ENCODE peak calls at places on chromosome 20, in five cellular contexts. X, W, N, J and M are unnamed samples.

GRCh38 chr20:42125426-42125825 is 507.2 kb upstream of the CHD6 start:
- DNase-seq in X (no peak), N (no peak), J (no peak), W (no peak), M (no peak)

GRCh38 chr20:19757487-19757972 is 528 bp upstream of the RIN2 start:
- DNase-seq in J (peak; percentile 79), W (peak; percentile 88), X (peak; percentile 87), N (peak; percentile 31), M (peak; percentile 69)

GRCh38 chr20:38873050-38873581 is 53.1 kb upstream of the FAM83D start:
- DNase-seq in J (no peak), N (no peak), W (no peak), X (no peak), M (no peak)

GRCh38 chr20:49750611-49751396 is 37.1 kb upstream of the B4GALT5 start:
- DNase-seq in N (no peak), W (peak; percentile 24), X (no peak), J (no peak), M (no peak)

GRCh38 chr20:10789386-10789785 is 115.6 kb upstream of the JAG1 start:
- DNase-seq in N (no peak), X (no peak), J (no peak), W (no peak), M (no peak)

GRCh38 chr20:56483970-56484369 is 15.5 kb downstream of the RTF2 start:
- DNase-seq in J (no peak), W (no peak), X (no peak), N (no peak), M (no peak)

GRCh38 chr20:53866787-53867740 is 203.3 kb downstream of the BCAS1 start:
- DNase-seq in N (no peak), J (peak; percentile 57), W (no peak), X (no peak), M (no peak)

GRCh38 chr20:24634855-24635254 is 165.4 kb downstream of the SYNDIG1 start:
- DNase-seq in X (peak; percentile 30), N (peak; percentile 66), J (peak; percentile 83), W (no peak), M (peak; percentile 84)

GRCh38 chr20:8895472-8895871 is 173.4 kb upstream of the PLCB4 start:
- DNase-seq in J (no peak), W (no peak), X (no peak), N (no peak), M (no peak)

GRCh38 chr20:10219452-10219791 is 792 bp downstream of the SNAP25 start:
- DNase-seq in W (peak; percentile 63), J (peak; percentile 70), N (peak; percentile 49), X (peak; percentile 72), M (peak; percentile 55)

GRCh38 chr20:31670371-31671228 is 32.9 kb downstream of the COX4I2 start:
- DNase-seq in N (no peak), J (peak; percentile 85), W (peak; percentile 85), X (peak; percentile 57), M (no peak)

DNA sequence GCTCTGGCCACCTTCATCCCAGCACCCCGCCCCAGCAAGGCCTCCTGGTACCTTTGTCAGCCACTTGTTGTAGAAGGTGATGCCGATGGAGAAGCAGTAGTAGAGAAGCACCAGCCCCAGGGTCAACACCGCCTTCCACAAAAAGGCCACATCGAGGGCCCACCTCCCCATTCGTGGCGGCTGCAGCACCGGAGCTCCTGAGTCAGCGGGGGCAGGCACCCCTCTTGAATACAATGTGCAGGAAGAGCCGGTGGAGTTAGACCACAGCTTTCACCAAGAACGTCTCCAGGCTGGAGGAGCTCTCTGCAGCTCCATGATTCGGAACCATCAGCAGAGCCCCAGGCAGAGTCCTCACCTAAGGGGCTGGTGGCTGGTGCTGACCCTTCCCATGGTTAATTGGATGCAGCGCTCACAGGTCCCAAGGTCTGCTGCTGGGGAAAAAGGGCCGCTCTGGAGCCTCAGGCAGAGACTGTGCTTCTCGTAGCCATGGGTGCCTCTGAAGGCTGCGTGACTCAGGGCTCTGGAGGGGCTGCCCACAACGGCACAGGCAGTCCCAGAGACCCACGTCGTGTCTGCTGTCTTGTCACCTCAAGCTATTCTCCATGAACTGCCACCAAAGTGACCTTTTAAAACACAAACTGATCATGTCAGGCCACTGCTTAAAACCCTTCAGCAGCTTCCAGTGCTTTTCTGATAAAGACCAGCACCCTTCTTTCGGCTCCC is 47.9 kb downstream of the ELMO2 start:
- DNase-seq in X (no peak), W (no peak), J (no peak), N (no peak), M (no peak)
- H3K4me3 ChIP-seq in X (no peak overlapping the region), W (no peak overlapping the region), J (no peak overlapping the region), N (no peak overlapping the region), M (no peak overlapping the region)

GRCh38 chr20:35741892-35742740 is at the start of gene RBM39:
- DNase-seq in N (peak; percentile 100), J (peak; percentile 100), X (peak; percentile 100), W (peak; percentile 100), M (peak; percentile 100)
- TF ChIP-seq CTCF in N (peak; percentile 56), J (peak; percentile 40), X (peak; percentile 62), W (peak; percentile 38), M (peak; percentile 48)

GRCh38 chr20:37520417-37520751 is 666 bp upstream of the NNAT start:
- DNase-seq in J (no peak), X (no peak), N (no peak), W (no peak), M (no peak)

GRCh38 chr20:37518059-37518458 is 3.0 kb upstream of the NNAT start:
- DNase-seq in J (no peak), W (no peak), N (no peak), X (no peak), M (no peak)

GRCh38 chr20:37521091-37521771 is at the start of gene NNAT:
- DNase-seq in W (no peak), X (no peak), J (no peak), N (no peak), M (no peak)

GRCh38 chr20:37518606-37519507 is 2.2 kb upstream of the NNAT start:
- DNase-seq in X (peak; percentile 36), J (no peak), W (peak; percentile 38), N (no peak), M (no peak)

GRCh38 chr20:37519508-37520416 is 1.3 kb upstream of the NNAT start:
- DNase-seq in N (no peak), X (no peak), J (no peak), W (no peak), M (no peak)
- H3K4me3 ChIP-seq in N (peak overlapping the region; percentile 49), X (no peak overlapping the region), J (no peak overlapping the region), W (no peak overlapping the region), M (no peak overlapping the region)

DNA sequence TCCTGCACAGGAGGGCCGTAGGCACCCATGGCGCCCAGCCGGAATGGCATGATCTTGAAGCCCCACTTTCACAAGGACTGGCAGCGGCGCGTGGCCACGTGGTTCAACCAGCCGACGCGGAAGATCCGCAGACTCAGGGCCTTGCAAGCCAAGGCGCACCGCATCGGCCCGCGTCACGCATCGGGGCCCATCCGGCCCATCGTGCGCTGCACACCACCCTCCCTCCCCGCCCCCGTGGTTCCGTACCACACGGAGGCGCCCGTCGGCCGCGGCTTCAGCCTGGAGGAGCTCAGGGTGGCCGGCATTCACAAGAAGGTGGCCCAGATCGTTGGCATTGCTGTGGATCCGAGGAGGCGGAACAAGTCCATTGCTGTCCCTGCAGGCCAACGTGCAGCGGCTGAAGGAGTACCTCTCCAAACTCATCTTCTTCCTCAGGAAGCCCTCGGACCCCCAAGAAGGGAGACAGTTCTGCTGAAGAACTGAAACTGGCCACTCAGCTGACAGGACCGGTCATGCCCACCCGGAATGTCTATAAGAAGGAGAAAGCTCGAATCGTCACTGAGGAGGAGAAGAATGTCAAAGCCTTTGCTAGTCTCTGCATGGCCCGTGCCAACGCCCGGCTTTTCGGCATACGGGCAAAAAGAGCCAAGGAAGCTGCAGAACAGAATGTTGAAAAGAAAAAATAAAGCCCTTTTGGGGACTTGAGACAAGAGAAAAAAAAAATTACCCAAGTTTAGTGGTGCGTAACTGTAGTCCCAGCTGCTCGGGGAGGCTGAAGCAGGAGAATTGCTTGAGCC is 9.9 kb upstream of the NCOA5 start:
- DNase-seq in N (no peak), W (no peak), J (no peak), X (no peak), M (no peak)
- TF ChIP-seq CTCF in N (no peak), W (no peak), J (no peak), X (no peak), M (no peak)

GRCh38 chr20:64157878-64158277 is 6.4 kb upstream of the MYT1 start:
- DNase-seq in J (no peak), W (no peak), X (no peak), N (no peak), M (no peak)

GRCh38 chr20:64158346-64159285 is 5.6 kb upstream of the MYT1 start:
- DNase-seq in N (no peak), J (no peak), W (no peak), X (no peak), M (no peak)

GRCh38 chr20:64155258-64156135 is 8.8 kb upstream of the MYT1 start:
- DNase-seq in J (no peak), W (no peak), X (no peak), N (no peak), M (no peak)

GRCh38 chr20:64156136-64156885 is 7.9 kb upstream of the MYT1 start:
- DNase-seq in X (no peak), J (no peak), W (no peak), N (no peak), M (no peak)

GRCh38 chr20:64156886-64157875 is 7.1 kb upstream of the MYT1 start:
- DNase-seq in N (no peak), W (no peak), J (no peak), X (no peak), M (no peak)
- H3K4me3 ChIP-seq in N (no peak overlapping the region), W (no peak overlapping the region), J (no peak overlapping the region), X (no peak overlapping the region), M (no peak overlapping the region)

GRCh38 chr20:16407251-16408067 is 165.8 kb downstream of the KIF16B start:
- DNase-seq in X (no peak), J (peak; percentile 8), W (no peak), N (no peak), M (no peak)

GRCh38 chr20:16404640-16405039 is 168.6 kb downstream of the KIF16B start:
- DNase-seq in J (no peak), X (no peak), W (no peak), N (no peak), M (no peak)

GRCh38 chr20:16400249-16400648 is 173.0 kb downstream of the KIF16B start:
- DNase-seq in W (no peak), N (no peak), J (no peak), X (no peak), M (no peak)

GRCh38 chr20:16405254-16405653 is 168.0 kb downstream of the KIF16B start:
- DNase-seq in J (no peak), W (no peak), N (no peak), X (no peak), M (no peak)

DNA sequence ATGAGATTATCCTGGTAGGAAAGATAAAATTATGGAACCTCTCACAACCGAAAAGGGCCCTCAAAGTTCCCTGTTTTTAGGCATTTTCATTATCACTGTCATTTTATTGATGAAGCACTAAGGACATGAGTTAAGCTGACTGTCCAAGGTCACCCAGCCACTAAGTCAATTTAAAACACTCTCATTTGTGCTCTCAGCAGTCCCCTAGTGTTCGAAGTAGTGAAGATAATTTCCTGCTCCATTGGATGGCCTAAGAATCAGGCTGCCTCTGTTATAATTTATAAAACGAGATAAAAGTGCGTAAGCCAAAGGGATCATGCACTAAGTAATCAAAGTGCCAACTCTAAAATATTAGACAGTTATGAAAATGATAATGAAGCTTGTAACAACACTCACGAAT is 169.1 kb downstream of the KIF16B start:
- DNase-seq in J (no peak), W (no peak), N (no peak), X (no peak), M (no peak)
- TF ChIP-seq CTCF in J (no peak), W (no peak), N (no peak), X (no peak), M (no peak)

GRCh38 chr20:63653974-63654680 is 903 bp upstream of the STMN3 start:
- DNase-seq in N (no peak), X (no peak), W (no peak), J (no peak), M (no peak)
- H3K4me3 ChIP-seq in N (peak overlapping the region; percentile 37), X (peak overlapping the region; percentile 59), W (peak overlapping the region; percentile 52), J (peak overlapping the region; percentile 63), M (peak overlapping the region; percentile 44)